ENCODE peak calls at places on chromosomes 1 and 21, in seven cellular contexts. One of them, this sample, is unnamed.

GRCh38 chr21:41638201-41638790 is 128.6 kb downstream of the RIPK4 start:
- DNase-seq in NCI-H1436: no peak
- DNase-seq in stomach: no peak
- DNase-seq in kidney tubule cell: no peak
- DNase-seq in NCI-H345: no peak
- DNase-seq in tibial artery: no peak
- DNase-seq in activated T-cell treated with anti-CD3 and anti-CD28 coated beads for 24 hours: no peak
- DNase-seq in this sample: no peak

GRCh38 chr1:38728176-38728908 is 131.2 kb downstream of the RRAGC start:
- DNase-seq in kidney tubule cell: peak; percentile 59
- DNase-seq in NCI-H345: no peak
- DNase-seq in stomach: peak; percentile 77
- DNase-seq in activated T-cell treated with anti-CD3 and anti-CD28 coated beads for 24 hours: no peak
- DNase-seq in tibial artery: peak; percentile 33
- DNase-seq in NCI-H1436: peak; percentile 15
- DNase-seq in this sample: peak; percentile 4

GRCh38 chr1:18132022-18132706 is 24.6 kb downstream of the IGSF21 start:
- DNase-seq in stomach: no peak
- DNase-seq in NCI-H345: no peak
- DNase-seq in kidney tubule cell: no peak
- DNase-seq in activated T-cell treated with anti-CD3 and anti-CD28 coated beads for 24 hours: no peak
- DNase-seq in tibial artery: no peak
- DNase-seq in NCI-H1436: no peak
- DNase-seq in this sample: no peak

GRCh38 chr1:175089319-175089718 is 21.7 kb downstream of the TNN start:
- DNase-seq in stomach: no peak
- DNase-seq in kidney tubule cell: no peak
- DNase-seq in activated T-cell treated with anti-CD3 and anti-CD28 coated beads for 24 hours: no peak
- DNase-seq in NCI-H345: no peak
- DNase-seq in tibial artery: no peak
- DNase-seq in NCI-H1436: no peak
- DNase-seq in this sample: no peak

GRCh38 chr1:169348356-169349036 is 19.1 kb downstream of the NME7 start:
- DNase-seq in stomach: no peak
- DNase-seq in activated T-cell treated with anti-CD3 and anti-CD28 coated beads for 24 hours: peak; percentile 19
- DNase-seq in kidney tubule cell: peak; percentile 62
- DNase-seq in NCI-H345: peak; percentile 49
- DNase-seq in tibial artery: no peak
- DNase-seq in NCI-H1436: peak; percentile 46
- DNase-seq in this sample: no peak

GRCh38 chr1:112143871-112144441 is 154.5 kb upstream of the KCND3 start:
- DNase-seq in NCI-H345: no peak
- DNase-seq in stomach: no peak
- DNase-seq in activated T-cell treated with anti-CD3 and anti-CD28 coated beads for 24 hours: no peak
- DNase-seq in kidney tubule cell: no peak
- DNase-seq in NCI-H1436: no peak
- DNase-seq in tibial artery: no peak
- DNase-seq in this sample: no peak

GRCh38 chr1:32540589-32540988 is 1.4 kb downstream of the ZBTB8A start:
- DNase-seq in tibial artery: no peak
- DNase-seq in NCI-H345: peak; percentile 12
- DNase-seq in kidney tubule cell: no peak
- DNase-seq in activated T-cell treated with anti-CD3 and anti-CD28 coated beads for 24 hours: no peak
- DNase-seq in stomach: no peak
- DNase-seq in NCI-H1436: no peak
- DNase-seq in this sample: no peak

GRCh38 chr1:197367631-197368030 is 99.6 kb downstream of the CRB1 start:
- DNase-seq in activated T-cell treated with anti-CD3 and anti-CD28 coated beads for 24 hours: no peak
- DNase-seq in tibial artery: no peak
- DNase-seq in kidney tubule cell: no peak
- DNase-seq in stomach: no peak
- DNase-seq in NCI-H345: no peak
- DNase-seq in NCI-H1436: no peak
- DNase-seq in this sample: no peak

GRCh38 chr1:77605246-77606026 is 77.0 kb downstream of the ZZZ3 start:
- DNase-seq in NCI-H345: no peak
- DNase-seq in tibial artery: peak; percentile 81
- DNase-seq in stomach: peak; percentile 72
- DNase-seq in kidney tubule cell: peak; percentile 52
- DNase-seq in NCI-H1436: no peak
- DNase-seq in activated T-cell treated with anti-CD3 and anti-CD28 coated beads for 24 hours: no peak
- DNase-seq in this sample: peak; percentile 46

GRCh38 chr1:5570931-5571330 is 421.3 kb downstream of the NPHP4 start:
- DNase-seq in kidney tubule cell: peak; percentile 45
- DNase-seq in NCI-H1436: no peak
- DNase-seq in NCI-H345: no peak
- DNase-seq in activated T-cell treated with anti-CD3 and anti-CD28 coated beads for 24 hours: no peak
- DNase-seq in tibial artery: no peak
- DNase-seq in stomach: no peak
- DNase-seq in this sample: no peak

GRCh38 chr1:116425987-116426386 is 52.9 kb downstream of the ATP1A1 start:
- DNase-seq in NCI-H345: no peak
- DNase-seq in tibial artery: no peak
- DNase-seq in kidney tubule cell: no peak
- DNase-seq in activated T-cell treated with anti-CD3 and anti-CD28 coated beads for 24 hours: no peak
- DNase-seq in NCI-H1436: no peak
- DNase-seq in stomach: no peak
- DNase-seq in this sample: no peak

GRCh38 chr1:180181996-180182675 is 27.5 kb downstream of the QSOX1 start:
- DNase-seq in NCI-H1436: no peak
- DNase-seq in kidney tubule cell: no peak
- DNase-seq in tibial artery: no peak
- DNase-seq in activated T-cell treated with anti-CD3 and anti-CD28 coated beads for 24 hours: no peak
- DNase-seq in stomach: no peak
- DNase-seq in NCI-H345: no peak
- DNase-seq in this sample: no peak

GRCh38 chr1:227941509-227942020 is 6.2 kb downstream of the WNT9A start:
- DNase-seq in stomach: peak; percentile 25
- DNase-seq in NCI-H345: no peak
- DNase-seq in kidney tubule cell: no peak
- DNase-seq in tibial artery: peak; percentile 17
- DNase-seq in NCI-H1436: no peak
- DNase-seq in activated T-cell treated with anti-CD3 and anti-CD28 coated beads for 24 hours: no peak
- DNase-seq in this sample: peak; percentile 10

GRCh38 chr1:31510853-31511789 is 65.2 kb upstream of the TINAGL1 start:
- DNase-seq in tibial artery: no peak
- DNase-seq in NCI-H1436: no peak
- DNase-seq in stomach: no peak
- DNase-seq in NCI-H345: no peak
- DNase-seq in kidney tubule cell: peak; percentile 65
- DNase-seq in activated T-cell treated with anti-CD3 and anti-CD28 coated beads for 24 hours: no peak
- DNase-seq in this sample: no peak

This sample was measured in tibial nerve.